ENCODE peak calls at places on chromosome 17, in six cellular contexts. U, Y, E, W, B and Z are unnamed samples.

GRCh38 chr17:28622186-28622585 is 8.2 kb upstream of the RSKR start:
- DNase-seq in E (no peak), W (no peak), U (no peak), Y (no peak), B (no peak), Z (no peak)

GRCh38 chr17:62656446-62656845 is 29.0 kb downstream of the MRC2 start:
- DNase-seq in E (no peak), U (no peak), W (no peak), B (no peak), Y (no peak), Z (no peak)

GRCh38 chr17:45703806-45704205 is 80.3 kb upstream of the CRHR1 start:
- DNase-seq in U (no peak), W (no peak), B (no peak), E (no peak), Y (no peak), Z (no peak)

GRCh38 chr17:71085238-71086033 is 916.1 kb downstream of the KCNJ2 start:
- DNase-seq in E (no peak), Y (no peak), B (peak; percentile 3), W (peak; percentile 19), U (no peak), Z (peak; percentile 13)

GRCh38 chr17:28330671-28331070 is 4.6 kb downstream of the IFT20 start:
- DNase-seq in Y (no peak), W (no peak), U (no peak), E (no peak), B (no peak), Z (no peak)

GRCh38 chr17:60169921-60170817 is 20.4 kb downstream of the CA4 start:
- DNase-seq in U (no peak), E (no peak), Y (no peak), B (no peak), W (peak; percentile 71), Z (no peak)

GRCh38 chr17:57948555-57949420 is 6.4 kb downstream of the CUEDC1 start:
- DNase-seq in Y (no peak), B (no peak), U (peak; percentile 89), W (peak; percentile 82), E (no peak), Z (no peak)

GRCh38 chr17:17140590-17140980 is 65.5 kb downstream of the PLD6 start:
- DNase-seq in W (peak; percentile 55), E (no peak), U (no peak), Y (no peak), B (no peak), Z (no peak)

GRCh38 chr17:17736205-17737183 is 55.2 kb downstream of the RAI1 start:
- DNase-seq in E (no peak), U (no peak), B (no peak), W (peak; percentile 38), Y (no peak), Z (no peak)

GRCh38 chr17:58344047-58344790 is 7.8 kb downstream of the SUPT4H1 start:
- DNase-seq in Y (no peak), U (no peak), W (peak; percentile 17), E (peak; percentile 66), B (peak; percentile 78), Z (no peak)

GRCh38 chr17:39167492-39167891 is 1.5 kb upstream of the ARL5C start:
- DNase-seq in E (no peak), W (no peak), U (no peak), Y (no peak), B (no peak), Z (no peak)

GRCh38 chr17:35084987-35085386 is 21.5 kb upstream of the RFFL start:
- DNase-seq in W (no peak), B (no peak), U (no peak), E (no peak), Y (no peak), Z (no peak)

GRCh38 chr17:58239987-58240386 is 1.6 kb downstream of the LPO start:
- DNase-seq in E (no peak), Y (no peak), U (no peak), W (no peak), B (no peak), Z (no peak)

GRCh38 chr17:49859991-49860953 is 12.4 kb upstream of the TAC4 start:
- DNase-seq in B (no peak), Y (no peak), U (no peak), E (no peak), W (no peak), Z (no peak)

GRCh38 chr17:16417896-16418683 is 2.7 kb downstream of the TRPV2 start:
- DNase-seq in B (no peak), Y (no peak), E (no peak), W (peak; percentile 50), U (no peak), Z (no peak)

GRCh38 chr17:79997004-79997673 is 38.5 kb downstream of the TBC1D16 start:
- DNase-seq in U (no peak), W (no peak), Y (no peak), E (peak; percentile 61), B (no peak), Z (no peak)

GRCh38 chr17:1168537-1169234 is 11.1 kb downstream of the ABR start:
- DNase-seq in B (no peak), E (no peak), Y (no peak), W (no peak), U (no peak), Z (no peak)

GRCh38 chr17:45144199-45145034 is 3.9 kb upstream of the HEXIM1 start:
- DNase-seq in U (no peak), E (peak; percentile 72), Y (peak; percentile 56), W (peak; percentile 75), B (peak; percentile 61), Z (peak; percentile 62)

GRCh38 chr17:31115168-31115567 is 20.4 kb downstream of the NF1 start:
- DNase-seq in U (no peak), E (no peak), B (no peak), W (no peak), Y (no peak), Z (no peak)

GRCh38 chr17:56108811-56109284 is 44.4 kb upstream of the ANKFN1 start:
- DNase-seq in W (no peak), E (no peak), Y (no peak), U (no peak), B (peak; percentile 12), Z (no peak)

GRCh38 chr17:73142763-73143395 is 21.9 kb upstream of the SSTR2 start:
- DNase-seq in Y (no peak), B (no peak), U (peak; percentile 27), E (no peak), W (peak; percentile 57), Z (no peak)

GRCh38 chr17:40452074-40452787 is 9.0 kb downstream of the IGFBP4 start:
- DNase-seq in E (no peak), U (no peak), W (peak; percentile 93), B (no peak), Y (no peak), Z (no peak)

GRCh38 chr17:75124041-75124818 is 7.3 kb downstream of the NT5C start:
- DNase-seq in B (no peak), U (peak; percentile 42), E (no peak), W (peak; percentile 78), Y (peak; percentile 34), Z (peak; percentile 81)

GRCh38 chr17:10698116-10698818 is 873 bp downstream of the ADPRM start:
- DNase-seq in U (no peak), B (peak; percentile 26), W (peak; percentile 55), E (peak; percentile 25), Y (peak; percentile 51), Z (peak; percentile 8)

GRCh38 chr17:65294184-65294719 is 157.1 kb downstream of the RGS9 start:
- DNase-seq in E (peak; percentile 74), W (peak; percentile 83), B (peak; percentile 75), U (peak; percentile 44), Y (peak; percentile 51), Z (peak; percentile 69)

GRCh38 chr17:28497931-28498330 is 8.2 kb upstream of the FOXN1 start:
- DNase-seq in W (no peak), E (no peak), B (no peak), U (no peak), Y (peak; percentile 83), Z (peak; percentile 88)

GRCh38 chr17:29179232-29180036 is 764 bp downstream of the MYO18A start:
- DNase-seq in E (no peak), Y (peak; percentile 57), W (no peak), B (peak; percentile 40), U (no peak), Z (peak; percentile 89)

GRCh38 chr17:65888649-65889048 is 303.3 kb downstream of the CEP112 start:
- DNase-seq in W (peak; percentile 87), Y (no peak), U (no peak), B (no peak), E (no peak), Z (no peak)

GRCh38 chr17:76658387-76658705 is 14.8 kb upstream of the ST6GALNAC1 start:
- DNase-seq in E (no peak), B (no peak), U (no peak), W (no peak), Y (no peak), Z (no peak)
- TF ChIP-seq CTCF in E (no peak), B (no peak), U (no peak), W (no peak), Y (no peak), Z (no peak)

DNA sequence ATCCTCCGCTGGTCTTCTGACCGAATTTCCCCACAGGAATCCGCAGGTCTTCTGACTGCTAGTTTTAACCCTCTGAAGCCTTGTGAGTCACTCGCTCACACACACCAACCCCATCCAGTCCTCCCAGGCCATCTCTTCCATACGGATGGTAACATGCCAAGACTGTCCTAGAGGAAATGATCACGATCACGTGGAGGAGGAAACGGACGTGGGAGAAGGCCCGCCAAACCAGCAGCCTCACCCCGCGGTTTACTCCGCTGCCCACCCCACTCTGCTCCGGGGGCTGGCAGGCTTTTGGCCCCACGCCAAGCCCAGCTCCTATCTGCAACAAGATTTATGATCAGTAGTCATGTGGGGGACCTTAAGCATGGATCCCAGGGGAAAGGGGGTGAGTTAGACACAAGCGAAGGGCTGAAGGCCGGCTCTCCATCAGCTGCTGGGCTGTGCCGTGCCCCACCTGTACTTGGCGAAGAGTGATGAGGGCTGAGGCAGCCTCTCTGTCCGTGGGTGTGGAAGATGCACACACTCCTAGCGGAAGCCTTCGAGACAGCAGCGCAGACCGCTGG is 1.5 kb upstream of the FAAP100 start:
- DNase-seq in B (no peak), Y (no peak), E (no peak), U (peak; percentile 89), W (peak; percentile 95), Z (no peak)
- TF ChIP-seq CTCF in B (no peak), Y (no peak), E (no peak), U (no peak), W (no peak), Z (no peak)

GRCh38 chr17:68953340-68953997 is 1.7 kb downstream of the ABCA8 start:
- DNase-seq in Y (no peak), B (no peak), E (no peak), W (peak; percentile 23), U (no peak), Z (no peak)

GRCh38 chr17:68955181-68955841 is at the start of gene ABCA8:
- DNase-seq in E (no peak), B (no peak), U (peak; percentile 2), Y (no peak), W (peak; percentile 88), Z (peak; percentile 17)

GRCh38 chr17:68954146-68954971 is 833 bp downstream of the ABCA8 start:
- DNase-seq in U (no peak), B (no peak), E (no peak), Y (no peak), W (peak; percentile 49), Z (no peak)

GRCh38 chr17:68961204-68961893 is 6.2 kb upstream of the ABCA8 start:
- DNase-seq in E (no peak), B (no peak), W (no peak), Y (no peak), U (no peak), Z (no peak)

GRCh38 chr17:68957944-68958343 is 2.8 kb upstream of the ABCA8 start:
- DNase-seq in U (no peak), E (no peak), W (no peak), Y (no peak), B (no peak), Z (no peak)
- TF ChIP-seq CTCF in U (no peak), E (no peak), W (no peak), Y (no peak), B (no peak), Z (no peak)

GRCh38 chr17:76388966-76389888 is 4.8 kb downstream of the SPHK1 start:
- DNase-seq in B (no peak), E (no peak), Y (no peak), W (no peak), U (no peak), Z (peak; percentile 38)
- TF ChIP-seq CTCF in B (no peak), E (no peak), Y (no peak), W (no peak), U (no peak), Z (no peak)